ENCODE peak calls at places on chromosomes 16 and 17, in nine cellular contexts. T, A, G, V, Z, N, S, H and F are unnamed samples.

GRCh38 chr16:46911038-46911437 is 26.9 kb downstream of the GPT2 start:
- DNase-seq in V (no peak), H (no peak), A (no peak), G (no peak), N (no peak), S (no peak), Z (no peak), T (no peak), F (no peak)

GRCh38 chr17:31907342-31907975 is 6.0 kb upstream of the UTP6 start:
- DNase-seq in V (no peak), G (peak; percentile 57), Z (no peak), H (peak; percentile 40), T (no peak), S (peak; percentile 44), N (no peak), A (no peak), F (no peak)

GRCh38 chr17:80164185-80164584 is 5.6 kb upstream of the CARD14 start:
- DNase-seq in V (no peak), S (no peak), N (no peak), T (no peak), G (no peak), Z (no peak), H (no peak), A (no peak), F (no peak)

GRCh38 chr17:9050801-9051401 is 29.6 kb downstream of the NTN1 start:
- DNase-seq in H (no peak), V (no peak), N (peak; percentile 55), G (peak; percentile 45), Z (no peak), T (peak; percentile 28), A (peak; percentile 72), S (no peak), F (no peak)

GRCh38 chr17:41653421-41654133 is 29.2 kb upstream of the KRT17 start:
- DNase-seq in G (no peak), H (no peak), S (no peak), N (no peak), A (no peak), T (no peak), V (no peak), Z (no peak), F (no peak)

GRCh38 chr17:55265434-55266021 is 768 bp downstream of the HLF start:
- DNase-seq in G (no peak), T (peak; percentile 28), V (no peak), N (no peak), S (no peak), Z (no peak), H (no peak), A (peak; percentile 23), F (no peak)

GRCh38 chr16:58503166-58503862 is 3.4 kb downstream of the NDRG4 start:
- DNase-seq in H (no peak), G (no peak), Z (no peak), A (no peak), V (no peak), N (no peak), T (no peak), S (no peak), F (no peak)

GRCh38 chr17:17809527-17810373 is 27.0 kb downstream of the SREBF1 start:
- DNase-seq in H (no peak), S (no peak), G (no peak), V (no peak), T (no peak), Z (no peak), N (no peak), A (peak; percentile 91), F (no peak)

DNA sequence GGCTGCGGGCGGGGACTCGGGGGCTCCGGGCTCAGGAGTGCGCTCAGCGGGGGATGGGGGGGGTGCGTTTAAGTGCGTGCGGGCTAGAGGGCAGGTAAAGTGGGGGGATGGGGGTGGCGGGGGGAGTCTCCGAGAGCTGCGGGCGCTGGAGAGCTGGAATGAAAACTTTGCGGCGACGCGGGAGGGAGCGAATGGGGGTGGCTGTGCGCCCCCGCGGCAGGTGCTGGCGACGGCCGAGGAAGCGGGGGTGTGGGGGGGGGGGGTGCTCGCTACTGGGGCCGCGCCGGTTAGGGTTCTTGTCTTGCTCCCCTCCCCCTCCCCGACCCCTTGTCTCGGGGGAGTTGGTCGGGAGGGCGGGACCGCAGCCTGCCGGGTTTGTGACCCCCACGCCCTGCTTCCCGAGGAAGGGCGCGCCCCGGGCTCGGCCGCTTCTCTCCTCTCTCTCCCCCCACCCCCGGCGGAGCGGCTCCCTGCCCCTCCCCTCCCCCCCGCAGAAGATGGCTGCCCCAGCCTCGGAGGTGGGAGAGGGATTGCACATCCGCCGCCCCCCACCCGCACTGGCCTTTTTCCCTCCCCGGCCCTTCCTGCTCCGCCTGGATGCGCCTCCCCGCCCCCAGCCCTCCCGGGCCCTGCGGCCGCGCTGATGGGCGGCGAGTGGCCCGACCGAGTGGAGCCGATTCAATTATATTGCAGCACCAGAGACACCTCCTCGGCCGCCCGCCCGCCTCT is 651 bp downstream of the GSE1 start:
- DNase-seq in A (peak; percentile 80), N (no peak), H (peak; percentile 66), T (peak; percentile 54), V (peak; percentile 88), G (peak; percentile 45), Z (no peak), S (peak; percentile 55), F (no peak)
- TF ChIP-seq POLR2AphosphoS5 in A (no peak), N (no peak), H (no peak), T (no peak), V (no peak), G (no peak), Z (no peak), S (no peak), F (no peak)

GRCh38 chr17:79042421-79043190 is 18.6 kb downstream of the C1QTNF1 start:
- DNase-seq in N (peak; percentile 60), T (peak; percentile 82), V (peak; percentile 57), G (peak; percentile 68), Z (no peak), S (peak; percentile 87), A (peak; percentile 88), H (peak; percentile 86), F (peak; percentile 57)
- TF ChIP-seq POLR2AphosphoS5 in N (no peak), T (no peak), V (no peak), G (peak; percentile 7), Z (no peak), S (peak; percentile 66), A (no peak), H (no peak), F (no peak)

GRCh38 chr16:31873556-31874353 is at the start of gene ZNF267:
- DNase-seq in N (peak; percentile 70), A (peak; percentile 97), S (peak; percentile 97), H (peak; percentile 95), G (peak; percentile 97), V (peak; percentile 98), T (peak; percentile 93), Z (peak; percentile 53), F (peak; percentile 59)
- TF ChIP-seq POLR2AphosphoS5 in N (peak; percentile 85), A (peak; percentile 67), S (peak; percentile 92), H (peak; percentile 89), G (peak; percentile 73), V (peak; percentile 89), T (peak; percentile 91), Z (peak; percentile 88), F (peak; percentile 91)

GRCh38 chr17:62792122-62792800 is 15.9 kb downstream of the MARCHF10 start:
- DNase-seq in S (no peak), N (peak; percentile 61), V (no peak), H (no peak), T (no peak), A (no peak), G (no peak), Z (peak; percentile 91), F (no peak)

GRCh38 chr17:62791235-62792121 is 16.6 kb downstream of the MARCHF10 start:
- DNase-seq in G (no peak), A (no peak), H (no peak), T (no peak), S (no peak), N (no peak), V (no peak), Z (peak; percentile 83), F (no peak)

GRCh38 chr17:62790554-62790953 is 17.6 kb downstream of the MARCHF10 start:
- DNase-seq in T (no peak), Z (peak; percentile 75), A (no peak), S (no peak), G (no peak), N (no peak), H (no peak), V (no peak), F (no peak)

GRCh38 chr17:62782730-62783260 is 25.3 kb downstream of the MARCHF10 start:
- DNase-seq in V (no peak), S (no peak), Z (no peak), G (no peak), N (no peak), A (no peak), H (no peak), T (no peak), F (no peak)

DNA sequence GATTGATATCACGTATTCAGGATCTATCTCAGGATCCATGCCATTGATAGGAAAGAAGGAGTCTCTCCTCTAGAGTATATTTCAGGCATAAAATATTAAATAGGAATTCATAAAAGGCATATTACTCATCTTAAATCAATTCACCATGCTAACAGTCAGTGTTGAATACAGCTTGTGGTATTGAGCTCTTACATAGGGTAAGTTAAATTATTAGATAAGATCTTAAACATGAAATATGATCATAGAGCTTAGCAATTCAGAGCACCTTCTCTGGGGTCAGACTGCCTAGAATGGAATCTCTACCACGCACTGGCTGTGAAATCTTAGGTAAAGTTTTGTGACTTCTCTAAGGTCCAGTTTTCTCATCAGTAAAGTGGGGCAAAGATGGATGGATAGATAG is 20.8 kb downstream of the MARCHF10 start:
- DNase-seq in T (no peak), Z (no peak), G (no peak), H (no peak), A (no peak), S (no peak), V (no peak), N (no peak), F (no peak)
- TF ChIP-seq POLR2AphosphoS5 in T (no peak), Z (no peak), G (no peak), H (no peak), A (no peak), S (no peak), V (no peak), N (no peak), F (no peak)

GRCh38 chr17:49624896-49625295 is 49.2 kb downstream of the NXPH3 start:
- DNase-seq in H (no peak), V (no peak), Z (no peak), A (no peak), S (no peak), G (no peak), N (no peak), T (no peak), F (no peak)
- TF ChIP-seq POLR2AphosphoS5 in H (no peak), V (no peak), Z (no peak), A (no peak), S (no peak), G (no peak), N (no peak), T (no peak), F (no peak)